ENCODE peak calls at places on chromosomes 3 and 15, in six cellular contexts. One of them, this sample, is unnamed.
A peak's percentile ranks its signal among the peaks of the same experiment; 100 is the strongest.

GRCh38 chr3:72177075-72178050 is 392.4 kb upstream of the PROK2 start:
- DNase-seq in KG1: no peak
- DNase-seq in KBM-7: peak; percentile 80
- DNase-seq in anterior cingulate cortex: no peak
- DNase-seq in activated naive CD4-positive, alpha-beta T cell treated with anti-CD3 and anti-CD28 coated beads, Interleukin-2, amount 50 U/mL, for 16 hours: no peak
- DNase-seq in NCI-H774: no peak
- DNase-seq in this sample: peak; percentile 32

GRCh38 chr3:107969994-107970896 is 120.6 kb downstream of the CD47 start:
- DNase-seq in KG1: no peak
- DNase-seq in KBM-7: no peak
- DNase-seq in anterior cingulate cortex: no peak
- DNase-seq in activated naive CD4-positive, alpha-beta T cell treated with anti-CD3 and anti-CD28 coated beads, Interleukin-2, amount 50 U/mL, for 16 hours: no peak
- DNase-seq in NCI-H774: peak; percentile 22
- DNase-seq in this sample: no peak

GRCh38 chr3:59774613-59775012 is 724.8 kb upstream of the CFAP20DC start:
- DNase-seq in KG1: no peak
- DNase-seq in KBM-7: no peak
- DNase-seq in anterior cingulate cortex: no peak
- DNase-seq in activated naive CD4-positive, alpha-beta T cell treated with anti-CD3 and anti-CD28 coated beads, Interleukin-2, amount 50 U/mL, for 16 hours: no peak
- DNase-seq in NCI-H774: no peak
- DNase-seq in this sample: no peak

GRCh38 chr15:70383856-70384255 is 286.1 kb upstream of the TLE3 start:
- DNase-seq in KG1: no peak
- DNase-seq in KBM-7: no peak
- DNase-seq in anterior cingulate cortex: no peak
- DNase-seq in activated naive CD4-positive, alpha-beta T cell treated with anti-CD3 and anti-CD28 coated beads, Interleukin-2, amount 50 U/mL, for 16 hours: no peak
- DNase-seq in NCI-H774: no peak
- DNase-seq in this sample: no peak

GRCh38 chr3:71536376-71536965 is 47.1 kb downstream of the FOXP1 start:
- DNase-seq in KG1: no peak
- DNase-seq in KBM-7: no peak
- DNase-seq in anterior cingulate cortex: no peak
- DNase-seq in activated naive CD4-positive, alpha-beta T cell treated with anti-CD3 and anti-CD28 coated beads, Interleukin-2, amount 50 U/mL, for 16 hours: no peak
- DNase-seq in NCI-H774: no peak
- DNase-seq in this sample: peak; percentile 42

GRCh38 chr15:29268706-29269484 is 727 bp downstream of the NSMCE3 start:
- DNase-seq in KG1: no peak
- DNase-seq in KBM-7: peak; percentile 48
- DNase-seq in anterior cingulate cortex: peak; percentile 53
- DNase-seq in activated naive CD4-positive, alpha-beta T cell treated with anti-CD3 and anti-CD28 coated beads, Interleukin-2, amount 50 U/mL, for 16 hours: peak; percentile 46
- DNase-seq in NCI-H774: no peak
- DNase-seq in this sample: peak; percentile 52

GRCh38 chr3:126523745-126524428 is at the start of gene CHST13:
- DNase-seq in KG1: no peak
- DNase-seq in KBM-7: peak; percentile 66
- DNase-seq in anterior cingulate cortex: no peak
- DNase-seq in activated naive CD4-positive, alpha-beta T cell treated with anti-CD3 and anti-CD28 coated beads, Interleukin-2, amount 50 U/mL, for 16 hours: no peak
- DNase-seq in NCI-H774: peak; percentile 28
- DNase-seq in this sample: peak; percentile 84

GRCh38 chr3:195081242-195081963 is 189.6 kb downstream of the XXYLT1 start:
- DNase-seq in KG1: no peak
- DNase-seq in KBM-7: no peak
- DNase-seq in anterior cingulate cortex: no peak
- DNase-seq in activated naive CD4-positive, alpha-beta T cell treated with anti-CD3 and anti-CD28 coated beads, Interleukin-2, amount 50 U/mL, for 16 hours: no peak
- DNase-seq in NCI-H774: no peak
- DNase-seq in this sample: no peak

GRCh38 chr3:188042466-188042865 is 111.5 kb upstream of the LPP start:
- DNase-seq in KG1: no peak
- DNase-seq in KBM-7: no peak
- DNase-seq in anterior cingulate cortex: no peak
- DNase-seq in activated naive CD4-positive, alpha-beta T cell treated with anti-CD3 and anti-CD28 coated beads, Interleukin-2, amount 50 U/mL, for 16 hours: no peak
- DNase-seq in NCI-H774: no peak
- DNase-seq in this sample: no peak

GRCh38 chr3:58356054-58356453 is 23.4 kb downstream of the PXK start:
- DNase-seq in KG1: peak; percentile 33
- DNase-seq in KBM-7: peak; percentile 69
- DNase-seq in anterior cingulate cortex: no peak
- DNase-seq in activated naive CD4-positive, alpha-beta T cell treated with anti-CD3 and anti-CD28 coated beads, Interleukin-2, amount 50 U/mL, for 16 hours: no peak
- DNase-seq in NCI-H774: no peak
- DNase-seq in this sample: peak; percentile 77

GRCh38 chr15:50633653-50634052 is 52.9 kb downstream of the TRPM7 start:
- DNase-seq in KG1: no peak
- DNase-seq in KBM-7: no peak
- DNase-seq in anterior cingulate cortex: no peak
- DNase-seq in activated naive CD4-positive, alpha-beta T cell treated with anti-CD3 and anti-CD28 coated beads, Interleukin-2, amount 50 U/mL, for 16 hours: no peak
- DNase-seq in NCI-H774: no peak
- DNase-seq in this sample: no peak

GRCh38 chr3:64143399-64144130 is 81.7 kb downstream of the PRICKLE2 start:
- DNase-seq in KG1: no peak
- DNase-seq in KBM-7: no peak
- DNase-seq in anterior cingulate cortex: no peak
- DNase-seq in activated naive CD4-positive, alpha-beta T cell treated with anti-CD3 and anti-CD28 coated beads, Interleukin-2, amount 50 U/mL, for 16 hours: no peak
- DNase-seq in NCI-H774: no peak
- DNase-seq in this sample: no peak

GRCh38 chr3:71488391-71488809 is 95.1 kb downstream of the FOXP1 start:
- DNase-seq in KG1: no peak
- DNase-seq in KBM-7: no peak
- DNase-seq in anterior cingulate cortex: no peak
- DNase-seq in activated naive CD4-positive, alpha-beta T cell treated with anti-CD3 and anti-CD28 coated beads, Interleukin-2, amount 50 U/mL, for 16 hours: no peak
- DNase-seq in NCI-H774: no peak
- DNase-seq in this sample: no peak

GRCh38 chr15:58232273-58233065 is 94.3 kb downstream of the AQP9 start:
- DNase-seq in KG1: no peak
- DNase-seq in KBM-7: no peak
- DNase-seq in anterior cingulate cortex: no peak
- DNase-seq in activated naive CD4-positive, alpha-beta T cell treated with anti-CD3 and anti-CD28 coated beads, Interleukin-2, amount 50 U/mL, for 16 hours: no peak
- DNase-seq in NCI-H774: no peak
- DNase-seq in this sample: no peak

GRCh38 chr15:71114887-71115566 is at the start of gene THSD4:
- DNase-seq in KG1: peak; percentile 24
- DNase-seq in KBM-7: peak; percentile 80
- DNase-seq in anterior cingulate cortex: no peak
- DNase-seq in activated naive CD4-positive, alpha-beta T cell treated with anti-CD3 and anti-CD28 coated beads, Interleukin-2, amount 50 U/mL, for 16 hours: peak; percentile 61
- DNase-seq in NCI-H774: peak; percentile 74
- DNase-seq in this sample: peak; percentile 46

GRCh38 chr15:41485226-41485625 is 8.4 kb upstream of the ITPKA start:
- DNase-seq in KG1: no peak
- DNase-seq in KBM-7: no peak
- DNase-seq in anterior cingulate cortex: no peak
- DNase-seq in activated naive CD4-positive, alpha-beta T cell treated with anti-CD3 and anti-CD28 coated beads, Interleukin-2, amount 50 U/mL, for 16 hours: no peak
- DNase-seq in NCI-H774: no peak
- DNase-seq in this sample: no peak

GRCh38 chr15:87207945-87208580 is 1048.5 kb downstream of the NTRK3 start:
- DNase-seq in KG1: no peak
- DNase-seq in KBM-7: no peak
- DNase-seq in anterior cingulate cortex: no peak
- DNase-seq in activated naive CD4-positive, alpha-beta T cell treated with anti-CD3 and anti-CD28 coated beads, Interleukin-2, amount 50 U/mL, for 16 hours: no peak
- DNase-seq in NCI-H774: no peak
- DNase-seq in this sample: no peak

GRCh38 chr3:37456270-37456708 is 281.9 kb upstream of the LRRFIP2 start:
- DNase-seq in KG1: no peak
- DNase-seq in KBM-7: peak; percentile 60
- DNase-seq in anterior cingulate cortex: no peak
- DNase-seq in activated naive CD4-positive, alpha-beta T cell treated with anti-CD3 and anti-CD28 coated beads, Interleukin-2, amount 50 U/mL, for 16 hours: no peak
- DNase-seq in NCI-H774: no peak
- DNase-seq in this sample: peak; percentile 43

GRCh38 chr15:31405200-31405929 is 78.7 kb downstream of the KLF13 start:
- DNase-seq in KG1: peak; percentile 45
- DNase-seq in KBM-7: peak; percentile 94
- DNase-seq in anterior cingulate cortex: no peak
- DNase-seq in activated naive CD4-positive, alpha-beta T cell treated with anti-CD3 and anti-CD28 coated beads, Interleukin-2, amount 50 U/mL, for 16 hours: no peak
- DNase-seq in NCI-H774: no peak
- DNase-seq in this sample: peak; percentile 94

GRCh38 chr3:137324114-137324513 is 366.3 kb downstream of the IL20RB start:
- DNase-seq in KG1: no peak
- DNase-seq in KBM-7: no peak
- DNase-seq in anterior cingulate cortex: no peak
- DNase-seq in activated naive CD4-positive, alpha-beta T cell treated with anti-CD3 and anti-CD28 coated beads, Interleukin-2, amount 50 U/mL, for 16 hours: no peak
- DNase-seq in NCI-H774: no peak
- DNase-seq in this sample: no peak

GRCh38 chr3:178434206-178434805 is 101.9 kb upstream of the KCNMB2 start:
- DNase-seq in KG1: no peak
- DNase-seq in KBM-7: peak; percentile 21
- DNase-seq in anterior cingulate cortex: no peak
- DNase-seq in activated naive CD4-positive, alpha-beta T cell treated with anti-CD3 and anti-CD28 coated beads, Interleukin-2, amount 50 U/mL, for 16 hours: no peak
- DNase-seq in NCI-H774: no peak
- DNase-seq in this sample: peak; percentile 3

GRCh38 chr15:41779662-41780157 is 5.4 kb downstream of the MAPKBP1 start:
- DNase-seq in KG1: no peak
- DNase-seq in KBM-7: no peak
- DNase-seq in anterior cingulate cortex: no peak
- DNase-seq in activated naive CD4-positive, alpha-beta T cell treated with anti-CD3 and anti-CD28 coated beads, Interleukin-2, amount 50 U/mL, for 16 hours: no peak
- DNase-seq in NCI-H774: no peak
- DNase-seq in this sample: no peak

GRCh38 chr3:184811034-184811433 is 932 bp upstream of the VPS8 start:
- DNase-seq in KG1: no peak
- DNase-seq in KBM-7: no peak
- DNase-seq in anterior cingulate cortex: no peak
- DNase-seq in activated naive CD4-positive, alpha-beta T cell treated with anti-CD3 and anti-CD28 coated beads, Interleukin-2, amount 50 U/mL, for 16 hours: no peak
- DNase-seq in NCI-H774: no peak
- DNase-seq in this sample: no peak

GRCh38 chr15:32877620-32878019 is 159.8 kb downstream of the GREM1 start:
- DNase-seq in KG1: no peak
- DNase-seq in KBM-7: no peak
- DNase-seq in anterior cingulate cortex: no peak
- DNase-seq in activated naive CD4-positive, alpha-beta T cell treated with anti-CD3 and anti-CD28 coated beads, Interleukin-2, amount 50 U/mL, for 16 hours: no peak
- DNase-seq in NCI-H774: no peak
- DNase-seq in this sample: no peak

GRCh38 chr3:194203482-194204035 is 67.6 kb downstream of the HES1 start:
- DNase-seq in KG1: no peak
- DNase-seq in KBM-7: peak; percentile 39
- DNase-seq in anterior cingulate cortex: no peak
- DNase-seq in activated naive CD4-positive, alpha-beta T cell treated with anti-CD3 and anti-CD28 coated beads, Interleukin-2, amount 50 U/mL, for 16 hours: peak; percentile 17
- DNase-seq in NCI-H774: peak; percentile 14
- DNase-seq in this sample: peak; percentile 69

GRCh38 chr15:58528197-58528870 is 96.5 kb downstream of the LIPC start:
- DNase-seq in KG1: no peak
- DNase-seq in KBM-7: no peak
- DNase-seq in anterior cingulate cortex: no peak
- DNase-seq in activated naive CD4-positive, alpha-beta T cell treated with anti-CD3 and anti-CD28 coated beads, Interleukin-2, amount 50 U/mL, for 16 hours: no peak
- DNase-seq in NCI-H774: no peak
- DNase-seq in this sample: no peak

GRCh38 chr3:56144792-56145191 is 323.5 kb downstream of the ERC2 start:
- DNase-seq in KG1: no peak
- DNase-seq in KBM-7: no peak
- DNase-seq in anterior cingulate cortex: no peak
- DNase-seq in activated naive CD4-positive, alpha-beta T cell treated with anti-CD3 and anti-CD28 coated beads, Interleukin-2, amount 50 U/mL, for 16 hours: no peak
- DNase-seq in NCI-H774: no peak
- DNase-seq in this sample: no peak

GRCh38 chr3:24521306-24522154 is 26.9 kb upstream of the THRB start:
- DNase-seq in KG1: no peak
- DNase-seq in KBM-7: peak; percentile 41
- DNase-seq in anterior cingulate cortex: no peak
- DNase-seq in activated naive CD4-positive, alpha-beta T cell treated with anti-CD3 and anti-CD28 coated beads, Interleukin-2, amount 50 U/mL, for 16 hours: no peak
- DNase-seq in NCI-H774: peak; percentile 61
- DNase-seq in this sample: no peak

GRCh38 chr3:126616931-126617330 is 38.0 kb downstream of the TXNRD3 start:
- DNase-seq in KG1: no peak
- DNase-seq in KBM-7: no peak
- DNase-seq in anterior cingulate cortex: no peak
- DNase-seq in activated naive CD4-positive, alpha-beta T cell treated with anti-CD3 and anti-CD28 coated beads, Interleukin-2, amount 50 U/mL, for 16 hours: no peak
- DNase-seq in NCI-H774: no peak
- DNase-seq in this sample: no peak

GRCh38 chr15:90035095-90035834 is 34.1 kb downstream of the ZNF710 start:
- DNase-seq in KG1: peak; percentile 76
- DNase-seq in KBM-7: no peak
- DNase-seq in anterior cingulate cortex: no peak
- DNase-seq in activated naive CD4-positive, alpha-beta T cell treated with anti-CD3 and anti-CD28 coated beads, Interleukin-2, amount 50 U/mL, for 16 hours: peak; percentile 5
- DNase-seq in NCI-H774: peak; percentile 62
- DNase-seq in this sample: peak; percentile 99

GRCh38 chr3:192434186-192434585 is 293.2 kb downstream of the FGF12 start:
- DNase-seq in KG1: no peak
- DNase-seq in KBM-7: no peak
- DNase-seq in anterior cingulate cortex: no peak
- DNase-seq in activated naive CD4-positive, alpha-beta T cell treated with anti-CD3 and anti-CD28 coated beads, Interleukin-2, amount 50 U/mL, for 16 hours: no peak
- DNase-seq in NCI-H774: no peak
- DNase-seq in this sample: no peak

GRCh38 chr15:98002874-98003273 is 42.4 kb downstream of the ARRDC4 start:
- DNase-seq in KG1: no peak
- DNase-seq in KBM-7: no peak
- DNase-seq in anterior cingulate cortex: no peak
- DNase-seq in activated naive CD4-positive, alpha-beta T cell treated with anti-CD3 and anti-CD28 coated beads, Interleukin-2, amount 50 U/mL, for 16 hours: no peak
- DNase-seq in NCI-H774: no peak
- DNase-seq in this sample: no peak

This sample was measured in NB4.